ENCODE peak calls at places on chromosomes 13 and 19, in four cellular contexts. J is pulmonary artery endothelial cell, H is A549, R is NCI-H1105. T is an unnamed sample.

GRCh38 chr13:50690020-50690419 is 153.5 kb downstream of the DLEU7 start:
- DNase-seq in J (no peak), H (no peak), R (no peak), T (no peak)

GRCh38 chr13:103097366-103097928 is 31.2 kb upstream of the SLC10A2 start:
- DNase-seq in J (no peak), H (no peak), R (no peak), T (no peak)

GRCh38 chr19:18225702-18226468 is at the start of gene PDE4C:
- DNase-seq in J (no peak), H (no peak), R (no peak), T (no peak)

GRCh38 chr19:15421136-15421535 is 2.3 kb upstream of the AKAP8L start:
- DNase-seq in J (no peak), H (no peak), R (no peak), T (no peak)

GRCh38 chr19:53903055-53903680 is 5.9 kb upstream of the CACNG7 start:
- DNase-seq in J (no peak), H (peak), R (no peak), T (no peak)

GRCh38 chr19:47228937-47229673 is 1.9 kb downstream of the BBC3 start:
- DNase-seq in J (no peak), H (peak), R (no peak), T (no peak)

GRCh38 chr13:52348081-52348480 is 57.9 kb downstream of the THSD1 start:
- DNase-seq in J (peak), H (peak), R (no peak), T (no peak)

GRCh38 chr19:10826846-10827245 is 9.2 kb downstream of the TMED1 start:
- DNase-seq in J (no peak), H (no peak), R (no peak), T (no peak)

GRCh38 chr13:59877933-59878332 is 285.8 kb downstream of the DIAPH3 start:
- DNase-seq in J (no peak), H (no peak), R (no peak), T (no peak)

GRCh38 chr13:102702965-102703720 is 8.3 kb upstream of the METTL21C start:
- DNase-seq in J (no peak), H (no peak), R (no peak), T (no peak)

T was measured in COR-L47.